ENCODE peak calls at places on chromosomes 2 and 18, in six cellular contexts. E is K562, W is HepG2, J is H1, T is HCT116, A is SK-N-SH. Z is an unnamed sample.
A peak's percentile ranks its signal among the peaks of the same experiment; 100 is the strongest.

GRCh38 chr2:118309201-118310015 is 221.1 kb downstream of the INSIG2 start:
- DNase-seq in E (no peak), W (no peak), J (no peak), T (no peak), A (no peak), Z (no peak)

GRCh38 chr2:9401059-9401547 is 22.2 kb downstream of the ITGB1BP1 start:
- DNase-seq in E (no peak), W (no peak), J (no peak), T (no peak), A (no peak), Z (no peak)

GRCh38 chr2:8620611-8621382 is 61.1 kb upstream of the ID2 start:
- DNase-seq in E (no peak), W (no peak), J (no peak), T (no peak), A (no peak), Z (no peak)

GRCh38 chr2:150570712-150571111 is 83.2 kb upstream of the RND3 start:
- DNase-seq in E (no peak), W (no peak), J (no peak), T (no peak), A (no peak), Z (no peak)

GRCh38 chr2:44549099-44549471 is 187.3 kb downstream of the CAMKMT start:
- DNase-seq in E (no peak), W (no peak), J (no peak), T (no peak), A (no peak), Z (peak; percentile 70)

GRCh38 chr18:67520276-67521035 is 3.9 kb upstream of the DSEL start:
- DNase-seq in E (no peak), W (no peak), J (no peak), T (no peak), A (no peak), Z (no peak)

GRCh38 chr18:31301201-31301655 is 16.7 kb upstream of the DSG1 start:
- DNase-seq in E (no peak), W (no peak), J (peak; percentile 3), T (no peak), A (no peak), Z (no peak)

GRCh38 chr18:30527226-30527625 is 515.3 kb downstream of the DSC3 start:
- DNase-seq in E (no peak), W (no peak), J (no peak), T (no peak), A (no peak), Z (no peak)

GRCh38 chr2:216279011-216279410 is 93.3 kb downstream of the MARCHF4 start:
- DNase-seq in E (no peak), W (no peak), J (no peak), T (no peak), A (no peak), Z (no peak)

GRCh38 chr2:172572981-172573380 is 17.1 kb downstream of the PDK1 start:
- DNase-seq in E (no peak), W (no peak), J (no peak), T (no peak), A (no peak), Z (no peak)

GRCh38 chr18:13443546-13443945 is 225.0 kb downstream of the LDLRAD4 start:
- DNase-seq in E (no peak), W (no peak), J (no peak), T (no peak), A (no peak), Z (no peak)

GRCh38 chr2:100252811-100253698 is 69.2 kb downstream of the LONRF2 start:
- DNase-seq in E (no peak), W (no peak), J (no peak), T (no peak), A (no peak), Z (no peak)

GRCh38 chr2:204718607-204719006 is 173.3 kb downstream of the PARD3B start:
- DNase-seq in E (no peak), W (no peak), J (no peak), T (no peak), A (no peak), Z (no peak)

GRCh38 chr2:152166633-152167032 is 8.9 kb downstream of the STAM2 start:
- DNase-seq in E (no peak), W (no peak), J (no peak), T (no peak), A (no peak), Z (no peak)

GRCh38 chr2:85439986-85440385 is 21.5 kb downstream of the SH2D6 start:
- DNase-seq in E (no peak), W (no peak), J (no peak), T (no peak), A (no peak), Z (no peak)

GRCh38 chr2:68709421-68709911 is 25.1 kb upstream of the ARHGAP25 start:
- DNase-seq in E (peak; percentile 30), W (peak; percentile 57), J (no peak), T (peak; percentile 45), A (peak; percentile 52), Z (no peak)

GRCh38 chr18:8890957-8891464 is 185.7 kb downstream of the MTCL1 start:
- DNase-seq in E (peak; percentile 65), W (peak; percentile 39), J (peak; percentile 60), T (peak; percentile 77), A (no peak), Z (no peak)
- TF ChIP-seq JUND in E (peak; percentile 98), W (no peak), J (peak; percentile 97), T (peak; percentile 86), A (peak; percentile 91), Z (no peak)

DNA sequence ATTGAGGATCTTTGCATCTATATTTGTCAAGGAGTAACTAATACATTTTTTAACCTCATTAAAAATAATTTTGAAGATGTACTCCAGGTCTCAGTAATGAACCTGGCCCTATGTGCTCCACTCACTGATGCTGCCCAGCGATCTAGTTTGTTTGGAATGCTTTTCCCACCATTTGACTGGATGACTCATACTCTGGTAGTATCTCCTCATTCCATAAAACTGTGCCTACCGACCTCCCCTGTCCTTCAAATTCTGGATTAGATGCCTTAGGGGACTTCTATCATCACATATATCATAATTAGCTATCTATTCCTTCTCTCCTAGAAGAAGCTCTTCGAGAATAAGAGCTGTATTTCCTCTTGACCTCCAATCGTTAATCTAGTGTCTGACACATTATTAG is 83.8 kb downstream of the FAM117B start:
- DNase-seq in E (no peak), W (peak; percentile 43), J (no peak), T (peak; percentile 19), A (peak; percentile 36), Z (no peak)
- TF ChIP-seq JUND in E (peak; percentile 31), W (no peak), J (peak; percentile 42), T (peak; percentile 38), A (peak; percentile 43), Z (no peak)

GRCh38 chr2:62304429-62305417 is 108.8 kb downstream of the B3GNT2 start:
- DNase-seq in E (peak; percentile 70), W (peak; percentile 57), J (no peak), T (peak; percentile 94), A (peak; percentile 25), Z (peak; percentile 4)

GRCh38 chr2:62309081-62309464 is 113.2 kb downstream of the B3GNT2 start:
- DNase-seq in E (no peak), W (no peak), J (no peak), T (no peak), A (peak; percentile 26), Z (no peak)

GRCh38 chr2:62305421-62306176 is 109.7 kb downstream of the B3GNT2 start:
- DNase-seq in E (no peak), W (no peak), J (no peak), T (no peak), A (peak; percentile 40), Z (no peak)

GRCh38 chr2:62307469-62308389 is 111.8 kb downstream of the B3GNT2 start:
- DNase-seq in E (no peak), W (no peak), J (no peak), T (no peak), A (no peak), Z (no peak)

DNA sequence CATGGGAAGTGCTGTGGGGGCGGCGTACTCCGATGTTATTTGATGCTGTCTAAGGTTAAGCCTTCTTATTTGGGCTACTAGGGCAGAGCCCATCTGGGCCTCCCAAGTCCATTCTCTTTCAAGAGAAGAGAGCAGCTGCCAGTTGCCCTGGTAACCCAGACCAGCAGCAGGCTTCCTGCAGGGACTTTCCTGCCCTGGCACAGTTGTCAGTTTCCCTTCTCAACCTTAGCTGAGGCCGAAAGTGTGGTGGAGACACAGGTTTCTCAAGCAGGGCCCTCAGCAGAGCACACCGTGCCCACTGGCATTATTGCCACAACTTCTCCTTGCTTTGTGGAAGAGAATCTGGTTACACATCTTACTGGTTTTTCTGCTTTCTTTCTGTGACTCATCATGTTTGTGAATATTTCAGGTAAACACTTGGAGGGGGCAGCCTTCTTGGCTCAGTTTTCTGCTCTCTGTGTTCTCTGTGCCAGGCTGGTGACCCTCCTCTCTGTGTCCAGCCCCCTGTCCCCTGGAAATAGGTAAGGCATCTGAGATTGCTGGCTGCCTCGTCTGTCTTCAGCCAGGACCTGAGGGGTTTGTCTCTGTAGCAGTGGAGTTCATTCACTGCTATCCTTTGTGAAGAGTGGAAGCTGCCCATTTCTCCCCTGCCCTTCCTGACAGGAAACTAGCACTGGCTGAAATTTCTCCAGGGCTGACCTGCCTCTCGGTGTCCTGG is 111.0 kb downstream of the B3GNT2 start:
- DNase-seq in E (no peak), W (no peak), J (no peak), T (peak; percentile 48), A (no peak), Z (peak; percentile 94)
- TF ChIP-seq JUND in E (no peak), W (no peak), J (no peak), T (no peak), A (no peak), Z (peak; percentile 84)

GRCh38 chr18:59902180-59902992 is 2.6 kb downstream of the PMAIP1 start:
- DNase-seq in E (no peak), W (no peak), J (no peak), T (no peak), A (no peak), Z (no peak)
- TF ChIP-seq JUND in E (peak; percentile 54), W (no peak), J (no peak), T (no peak), A (peak; percentile 33), Z (no peak)

DNA sequence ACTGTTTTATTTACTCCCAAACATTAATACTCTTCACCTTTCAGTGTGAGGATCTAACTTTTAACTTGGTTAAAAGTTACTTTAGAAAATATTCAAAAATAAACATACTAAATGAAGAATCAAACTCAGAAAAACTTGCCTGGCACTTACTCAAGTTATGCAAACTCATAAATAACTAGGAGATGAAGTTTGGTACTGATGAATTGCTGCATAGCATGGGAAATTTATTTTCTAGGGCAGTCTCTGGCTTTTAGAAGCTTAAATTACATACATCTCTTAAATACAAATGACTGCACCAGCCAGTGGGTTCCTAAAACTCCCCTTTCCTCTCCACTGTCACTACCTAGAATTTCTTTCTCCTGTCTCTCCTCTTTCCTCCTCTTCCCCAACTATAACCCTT is 46.7 kb upstream of the CREB1 start:
- DNase-seq in E (no peak), W (no peak), J (no peak), T (no peak), A (no peak), Z (no peak)
- TF ChIP-seq JUND in E (no peak), W (no peak), J (no peak), T (no peak), A (no peak), Z (no peak)

DNA sequence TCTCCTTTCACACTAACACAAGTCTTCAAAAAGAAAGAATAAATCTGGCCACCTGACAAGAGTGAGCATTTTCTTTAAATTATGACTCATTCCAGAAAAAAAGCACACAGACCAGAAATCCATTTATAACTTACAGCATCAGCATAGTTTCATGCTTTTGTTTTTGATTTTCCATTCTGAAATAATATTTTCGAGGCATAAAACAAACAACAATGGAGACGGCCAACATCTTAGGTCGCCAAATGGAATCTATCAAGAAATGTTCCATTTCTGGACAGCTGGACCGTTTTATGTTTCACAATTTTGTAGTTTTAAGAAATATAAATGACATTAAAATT is 165.4 kb upstream of the ZFP36L2 start:
- DNase-seq in E (no peak), W (no peak), J (no peak), T (no peak), A (no peak), Z (no peak)
- TF ChIP-seq JUND in E (no peak), W (no peak), J (no peak), T (no peak), A (peak; percentile 87), Z (no peak)